ENCODE peak calls at places on chromosomes 3 and 15, in eight cellular contexts. X, J, F, K, P, U, C and N are unnamed samples.

GRCh38 chr15:51107612-51108011 is 12.9 kb upstream of the TNFAIP8L3 start:
- DNase-seq in C (no peak), F (no peak), P (no peak), U (no peak), X (no peak), J (no peak), K (no peak), N (no peak)

GRCh38 chr3:37667359-37667758 is 194.3 kb upstream of the CTDSPL start:
- DNase-seq in U (no peak), X (no peak), F (no peak), J (no peak), K (no peak), P (no peak), C (no peak), N (no peak)

GRCh38 chr3:16067837-16068471 is 106.5 kb upstream of the GALNT15 start:
- DNase-seq in J (peak), C (no peak), U (no peak), F (no peak), X (peak), P (no peak), K (no peak), N (no peak)

GRCh38 chr3:56890448-56891083 is 88.8 kb upstream of the ARHGEF3 start:
- DNase-seq in C (no peak), J (no peak), K (no peak), F (no peak), P (no peak), X (no peak), U (no peak), N (no peak)

GRCh38 chr3:183907176-183907575 is 22.5 kb upstream of the PARL start:
- DNase-seq in K (no peak), U (no peak), P (no peak), J (no peak), C (no peak), F (no peak), X (no peak), N (no peak)

GRCh38 chr3:53258600-53259426 is 3.0 kb upstream of the TKT start:
- DNase-seq in J (no peak), U (no peak), C (no peak), K (no peak), X (no peak), F (no peak), P (no peak), N (no peak)

GRCh38 chr15:33586791-33587697 is 276.3 kb downstream of the RYR3 start:
- DNase-seq in C (no peak), K (no peak), U (no peak), X (no peak), F (no peak), J (peak), P (no peak), N (no peak)

GRCh38 chr3:89179355-89179997 is 72.1 kb downstream of the EPHA3 start:
- DNase-seq in K (no peak), P (no peak), C (no peak), F (no peak), J (no peak), U (no peak), X (no peak), N (peak)

GRCh38 chr15:65099336-65099735 is 15.7 kb downstream of the UBAP1L start:
- DNase-seq in U (no peak), K (no peak), J (no peak), X (no peak), F (no peak), C (no peak), P (no peak), N (no peak)

GRCh38 chr3:99012051-99012450 is 110.6 kb upstream of the DCBLD2 start:
- DNase-seq in U (no peak), C (no peak), X (peak), F (no peak), K (no peak), P (peak), J (no peak), N (peak)

GRCh38 chr3:125166581-125166980 is 46.0 kb downstream of the SLC12A8 start:
- DNase-seq in X (no peak), J (no peak), K (no peak), U (no peak), P (no peak), C (no peak), F (no peak), N (no peak)

GRCh38 chr3:99638244-99638948 is at the start of gene COL8A1:
- DNase-seq in J (peak), P (no peak), C (peak), F (no peak), K (no peak), U (peak), X (peak), N (no peak)